ENCODE peak calls at places on chromosomes 1 and 21, in six cellular contexts. X, S, Z, T, J and I are unnamed samples.
A peak's percentile ranks its signal among the peaks of the same experiment; 100 is the strongest.

GRCh38 chr1:159071970-159072582 is 4.5 kb downstream of the AIM2 start:
- DNase-seq in Z (no peak), S (no peak), T (no peak), J (peak; percentile 40), X (no peak), I (no peak)

GRCh38 chr1:14924455-14925325 is 228.9 kb upstream of the TMEM51 start:
- DNase-seq in T (peak; percentile 50), J (peak; percentile 43), Z (peak; percentile 69), X (peak; percentile 49), S (peak; percentile 57), I (peak; percentile 52)

GRCh38 chr1:224774378-224774777 is 155.1 kb upstream of the DNAH14 start:
- DNase-seq in X (no peak), T (no peak), S (no peak), J (no peak), Z (no peak), I (no peak)

GRCh38 chr1:167454929-167455785 is 63.2 kb downstream of the CD247 start:
- DNase-seq in Z (peak; percentile 42), S (peak; percentile 89), T (peak; percentile 47), X (peak; percentile 53), J (peak; percentile 59), I (peak; percentile 45)

GRCh38 chr1:89633745-89634625 is 1.1 kb downstream of the LRRC8C start:
- DNase-seq in S (no peak), X (peak; percentile 25), Z (peak; percentile 37), J (no peak), T (no peak), I (no peak)

GRCh38 chr1:76395059-76395458 is 320.5 kb downstream of the ST6GALNAC3 start:
- DNase-seq in Z (no peak), X (no peak), S (no peak), T (no peak), J (no peak), I (no peak)

GRCh38 chr1:53946252-53947171 is at the start of gene LRRC42:
- DNase-seq in Z (no peak), T (no peak), J (peak; percentile 70), X (no peak), S (no peak), I (peak; percentile 58)

GRCh38 chr1:220094016-220094911 is at the start of gene IARS2:
- DNase-seq in T (peak; percentile 80), J (peak; percentile 83), S (peak; percentile 94), X (peak; percentile 90), Z (peak; percentile 90), I (peak; percentile 78)

GRCh38 chr1:204077979-204078696 is 5.2 kb downstream of the SOX13 start:
- DNase-seq in T (peak; percentile 84), S (no peak), X (no peak), Z (no peak), J (no peak), I (no peak)

GRCh38 chr21:39932335-39932734 is 65.1 kb downstream of the PCP4 start:
- DNase-seq in S (no peak), J (no peak), Z (no peak), T (no peak), X (no peak), I (no peak)

GRCh38 chr21:10272216-10272615 is 249.2 kb upstream of the TPTE start:
- DNase-seq in X (no peak), Z (no peak), S (no peak), T (no peak), J (no peak), I (no peak)

GRCh38 chr1:205440476-205441317 is 15.1 kb downstream of the BLACAT1 start:
- DNase-seq in X (peak; percentile 43), J (no peak), S (peak; percentile 93), T (peak; percentile 56), Z (peak; percentile 70), I (no peak)

GRCh38 chr1:62912028-62912638 is 128.2 kb downstream of the ATG4C start:
- DNase-seq in X (no peak), Z (no peak), J (peak; percentile 2), S (peak; percentile 51), T (no peak), I (no peak)

GRCh38 chr1:243926803-243927245 is 76.8 kb upstream of the AKT3 start:
- DNase-seq in T (no peak), J (peak; percentile 70), S (no peak), Z (no peak), X (no peak), I (no peak)

GRCh38 chr21:39613029-39613934 is 542 bp downstream of the B3GALT5 start:
- DNase-seq in J (no peak), X (no peak), S (no peak), Z (no peak), T (no peak), I (no peak)

GRCh38 chr1:28437260-28437923 is 67.9 kb downstream of the PHACTR4 start:
- DNase-seq in S (peak; percentile 78), T (peak; percentile 26), J (no peak), Z (peak; percentile 38), X (no peak), I (peak; percentile 44)

GRCh38 chr1:7110306-7110705 is 325.1 kb downstream of the CAMTA1 start:
- DNase-seq in X (no peak), T (no peak), Z (no peak), S (no peak), J (no peak), I (no peak)

GRCh38 chr1:67674260-67675011 is 10.6 kb upstream of the GADD45A start:
- DNase-seq in Z (peak; percentile 34), J (no peak), X (peak; percentile 60), S (peak; percentile 55), T (peak; percentile 38), I (peak; percentile 30)

GRCh38 chr1:30755334-30755733 is 2.2 kb downstream of the LAPTM5 start:
- DNase-seq in X (no peak), J (no peak), S (no peak), T (no peak), Z (no peak), I (no peak)

GRCh38 chr1:30752651-30752908 is 5.0 kb downstream of the LAPTM5 start:
- DNase-seq in Z (no peak), X (no peak), S (no peak), J (no peak), T (no peak), I (no peak)

GRCh38 chr1:30751830-30752650 is 5.5 kb downstream of the LAPTM5 start:
- DNase-seq in X (no peak), J (no peak), Z (no peak), S (no peak), T (no peak), I (no peak)

GRCh38 chr1:30754684-30755171 is 2.8 kb downstream of the LAPTM5 start:
- DNase-seq in X (no peak), S (peak; percentile 91), T (no peak), Z (no peak), J (no peak), I (no peak)

DNA sequence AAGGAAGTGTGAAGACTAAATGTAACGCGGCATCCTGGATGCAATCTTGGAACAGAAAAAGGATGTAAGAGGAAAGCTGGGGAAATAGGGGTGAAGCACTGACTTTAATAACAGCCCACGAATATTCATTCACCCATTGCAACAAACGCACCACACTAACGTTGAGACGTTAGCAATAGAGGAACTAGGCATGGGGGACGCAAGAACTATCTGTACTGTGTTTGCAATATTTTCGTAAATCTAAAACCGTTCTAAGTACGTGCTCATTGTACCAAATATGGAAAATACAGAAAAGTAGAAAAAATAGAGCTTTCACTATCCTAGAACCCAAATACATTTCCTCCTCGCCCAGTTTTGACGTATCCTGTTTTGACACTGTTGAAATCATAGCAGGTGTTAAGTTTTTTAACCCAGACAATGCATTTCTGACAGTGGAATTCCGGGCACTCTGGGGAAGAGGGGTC is 3.9 kb downstream of the LAPTM5 start:
- DNase-seq in J (no peak), T (no peak), X (no peak), S (peak; percentile 72), Z (no peak), I (no peak)
- TF ChIP-seq POLR2A in J (no peak), T (no peak), X (no peak), S (no peak), Z (no peak), I (no peak)

GRCh38 chr1:12450831-12451559 is 167.0 kb downstream of the DHRS3 start:
- DNase-seq in T (peak; percentile 74), Z (no peak), S (no peak), X (no peak), J (no peak), I (no peak)
- H3K4me1 ChIP-seq in T (peaks cover 53% of the 10 kb centered on the region), Z (peaks cover 31% of the 10 kb centered on the region), S (no peaks in the 10 kb centered on the region), X (peaks cover 99% of the 10 kb centered on the region), J (peaks cover 38% of the 10 kb centered on the region), I (peaks cover 17% of the 10 kb centered on the region)

DNA sequence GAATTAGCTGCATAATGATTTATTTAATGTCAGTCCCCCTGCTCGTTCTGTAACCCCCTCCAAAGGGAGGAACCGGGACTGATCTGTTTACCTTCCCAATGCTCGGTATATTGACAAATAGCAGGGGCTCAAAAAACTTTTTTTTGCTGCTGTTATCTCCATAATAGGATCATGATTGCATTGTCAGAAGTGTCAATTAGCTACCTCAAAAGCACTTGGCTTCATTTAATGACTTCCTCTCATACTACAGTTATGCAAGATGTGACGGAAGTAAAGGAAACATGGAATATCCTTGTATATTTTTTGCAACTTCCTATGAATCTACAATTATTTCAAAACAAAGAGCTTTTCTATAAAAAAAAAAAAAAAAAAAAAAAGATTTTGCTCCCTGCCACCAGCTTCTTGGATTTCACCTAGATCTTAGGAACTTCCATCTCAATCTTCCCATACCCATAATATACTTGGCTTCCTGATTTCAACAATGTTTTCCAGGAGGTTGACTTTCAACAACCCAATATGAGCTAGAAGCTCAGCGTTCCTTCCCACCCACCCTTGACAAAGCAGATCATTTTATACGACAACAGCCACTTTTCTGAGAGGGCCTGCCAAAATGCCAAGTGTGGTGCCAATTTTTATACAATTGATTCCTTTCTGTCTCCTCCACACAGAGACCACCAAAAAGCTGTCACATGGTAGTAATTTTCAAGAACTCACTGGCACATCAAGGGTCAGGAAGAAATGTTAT is 71.8 kb downstream of the SETD4 start:
- DNase-seq in Z (no peak), X (no peak), T (no peak), S (no peak), J (no peak), I (no peak)
- H3K27ac ChIP-seq in Z (no peak overlapping the region), X (no peak overlapping the region), T (no peak overlapping the region), S (no peak overlapping the region), J (no peak overlapping the region), I (peak overlapping the region; percentile 16)

DNA sequence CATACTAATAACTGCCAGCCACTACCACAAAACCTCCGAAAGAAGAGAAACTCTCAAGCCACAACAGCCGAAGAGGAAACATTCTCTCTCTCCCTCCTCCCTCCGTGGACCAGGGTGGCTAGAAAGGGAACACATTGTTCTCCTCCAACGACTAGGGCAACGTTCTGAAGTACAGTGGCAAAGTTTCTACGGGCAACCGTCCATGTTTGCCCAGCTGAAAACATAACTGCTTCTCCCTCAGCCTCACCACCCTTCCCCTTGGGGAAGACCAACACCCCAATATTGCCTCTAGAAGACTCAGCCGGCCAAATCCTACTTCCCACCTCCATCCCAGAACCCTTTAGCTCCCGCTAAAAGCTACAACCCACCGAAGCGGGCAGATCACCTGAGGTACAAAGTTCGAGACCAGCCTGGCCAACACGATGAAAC is 2.0 kb downstream of the GLUL start:
- DNase-seq in J (no peak), T (peak; percentile 80), Z (no peak), S (no peak), X (peak; percentile 17), I (peak; percentile 45)
- TF ChIP-seq POLR2A in J (no peak), T (peak; percentile 17), Z (no peak), S (no peak), X (no peak), I (peak; percentile 18)